ENCODE peak calls at places on chromosomes 1 and 21, in five cellular contexts. C, B, K, O and T are unnamed samples.

GRCh38 chr1:221765527-221765926 is 23.6 kb upstream of the DUSP10 start:
- ATAC-seq in C (no peak), B (no peak), K (no peak), O (no peak), T (no peak)

GRCh38 chr21:46627726-46628125 is 7.7 kb upstream of the PRMT2 start:
- ATAC-seq in C (no peak), B (no peak), K (no peak), O (no peak), T (no peak)

GRCh38 chr1:23524716-23525401 is 6.2 kb downstream of the E2F2 start:
- ATAC-seq in C (peak), B (no peak), K (peak), O (no peak), T (no peak)

GRCh38 chr1:167428418-167428817 is 89.9 kb downstream of the CD247 start:
- ATAC-seq in C (no peak), B (no peak), K (no peak), O (no peak), T (no peak)

GRCh38 chr21:32705139-32705538 is 22.7 kb downstream of the SYNJ1 start:
- ATAC-seq in C (no peak), B (no peak), K (no peak), O (no peak), T (no peak)

GRCh38 chr1:51240096-51240495 is 4.0 kb downstream of the RNF11 start:
- ATAC-seq in C (no peak), B (no peak), K (no peak), O (peak), T (no peak)

GRCh38 chr21:36966846-36967657 is 583 bp upstream of the HLCS start:
- ATAC-seq in C (peak), B (peak), K (no peak), O (peak), T (peak)

GRCh38 chr1:50880373-50880772 is 79.7 kb downstream of the FAF1 start:
- ATAC-seq in C (no peak), B (peak), K (no peak), O (no peak), T (no peak)

GRCh38 chr1:185388346-185388745 is 71.3 kb upstream of the IVNS1ABP start:
- ATAC-seq in C (no peak), B (no peak), K (no peak), O (no peak), T (no peak)

GRCh38 chr1:83632906-83633305 is 366.0 kb downstream of the TTLL7 start:
- ATAC-seq in C (no peak), B (no peak), K (no peak), O (no peak), T (no peak)

GRCh38 chr1:207027221-207027777 is 5.3 kb downstream of the C1orf116 start:
- ATAC-seq in C (peak), B (no peak), K (peak), O (no peak), T (no peak)

GRCh38 chr1:20731057-20731991 is 1.2 kb downstream of the SH2D5 start:
- ATAC-seq in C (peak), B (no peak), K (no peak), O (no peak), T (no peak)

GRCh38 chr1:31617218-31617916 is at the start of gene HCRTR1:
- ATAC-seq in C (peak), B (no peak), K (peak), O (no peak), T (no peak)

GRCh38 chr1:151537112-151537511 is 3.0 kb upstream of the TUFT1 start:
- ATAC-seq in C (no peak), B (no peak), K (no peak), O (no peak), T (no peak)

GRCh38 chr1:196462101-196462500 is 146.1 kb downstream of the KCNT2 start:
- ATAC-seq in C (no peak), B (no peak), K (no peak), O (no peak), T (no peak)

GRCh38 chr1:111302374-111302773 is 11.7 kb downstream of the CHIA start:
- ATAC-seq in C (no peak), B (no peak), K (no peak), O (no peak), T (no peak)

GRCh38 chr1:185054365-185055060 is 9.2 kb downstream of the RNF2 start:
- ATAC-seq in C (no peak), B (no peak), K (no peak), O (no peak), T (no peak)

GRCh38 chr1:85289848-85290335 is 13.5 kb upstream of the BCL10 start:
- ATAC-seq in C (no peak), B (no peak), K (no peak), O (no peak), T (no peak)

GRCh38 chr1:155529929-155530328 is 32.7 kb downstream of the ASH1L start:
- ATAC-seq in C (no peak), B (no peak), K (no peak), O (no peak), T (no peak)

GRCh38 chr1:39128959-39129358 is 75.5 kb upstream of the MACF1 start:
- ATAC-seq in C (peak), B (peak), K (peak), O (no peak), T (no peak)

GRCh38 chr1:33860671-33861070 is 3.2 kb upstream of the HMGB4 start:
- ATAC-seq in C (no peak), B (no peak), K (no peak), O (no peak), T (no peak)

GRCh38 chr1:218664385-218665170 is 319.4 kb downstream of the TGFB2 start:
- ATAC-seq in C (no peak), B (no peak), K (no peak), O (no peak), T (no peak)

GRCh38 chr1:226891846-226892533 is 21.6 kb downstream of the PSEN2 start:
- ATAC-seq in C (peak), B (no peak), K (peak), O (peak), T (no peak)

GRCh38 chr1:156471496-156472490 is 28.8 kb downstream of the MEF2D start:
- ATAC-seq in C (peak), B (peak), K (peak), O (peak), T (no peak)

GRCh38 chr1:247210062-247210385 is 38.2 kb upstream of the ZNF124 start:
- ATAC-seq in C (peak), B (peak), K (no peak), O (no peak), T (peak)

GRCh38 chr1:53688703-53689102 is 50.3 kb downstream of the GLIS1 start:
- ATAC-seq in C (no peak), B (no peak), K (no peak), O (no peak), T (no peak)

GRCh38 chr1:214660900-214661299 is 57.9 kb downstream of the CENPF start:
- ATAC-seq in C (no peak), B (peak), K (peak), O (peak), T (peak)

GRCh38 chr21:45228171-45228641 is 59.5 kb downstream of the POFUT2 start:
- ATAC-seq in C (peak), B (peak), K (peak), O (no peak), T (peak)

GRCh38 chr21:34889537-34890257 is 159.4 kb downstream of the RUNX1 start:
- ATAC-seq in C (peak), B (peak), K (peak), O (peak), T (peak)

GRCh38 chr1:58158465-58159423 is 387.8 kb downstream of the OMA1 start:
- ATAC-seq in C (no peak), B (no peak), K (no peak), O (no peak), T (no peak)
- TF ChIP-seq CTCF in C (no peak), B (no peak), K (no peak), O (no peak), T (no peak)

DNA sequence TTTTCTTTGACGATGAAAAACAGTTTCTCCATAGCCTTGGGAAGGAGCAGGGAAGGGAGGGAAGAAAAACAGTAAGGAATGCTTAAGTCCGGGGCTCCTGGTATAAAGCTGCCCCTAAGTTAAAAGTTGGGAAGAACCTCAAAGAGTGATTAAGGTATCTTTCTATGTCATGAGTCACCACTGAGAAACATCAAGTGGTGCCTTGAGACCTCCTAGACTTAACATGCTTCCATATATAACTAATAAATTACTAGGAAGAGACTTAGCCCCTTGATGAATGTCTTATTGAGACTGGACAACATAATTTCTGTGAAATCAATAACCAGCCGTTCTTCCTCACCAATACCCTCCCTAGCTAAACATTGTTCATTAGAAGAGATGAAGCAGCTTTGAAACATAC is 121.8 kb upstream of the SLC44A3 start:
- ATAC-seq in C (no peak), B (no peak), K (no peak), O (no peak), T (no peak)
- H3K27ac ChIP-seq in C (no peak), B (no peak), K (no peak), O (no peak), T (no peak)

GRCh38 chr1:14599787-14600186 is 1.3 kb downstream of the KAZN start:
- ATAC-seq in C (no peak), B (no peak), K (no peak), O (no peak), T (no peak)
- H3K4me3 ChIP-seq in C (peak), B (peak), K (peak), O (no peak), T (peak)

GRCh38 chr1:15323351-15323988 is 76.4 kb downstream of the FHAD1 start:
- ATAC-seq in C (peak), B (peak), K (peak), O (peak), T (peak)

GRCh38 chr1:15323989-15324866 is 77.2 kb downstream of the FHAD1 start:
- ATAC-seq in C (peak), B (no peak), K (no peak), O (no peak), T (no peak)

GRCh38 chr1:15326691-15327530 is 79.9 kb downstream of the FHAD1 start:
- ATAC-seq in C (peak), B (peak), K (peak), O (no peak), T (no peak)

GRCh38 chr1:15324867-15325335 is 77.9 kb downstream of the FHAD1 start:
- ATAC-seq in C (no peak), B (no peak), K (no peak), O (no peak), T (no peak)

DNA sequence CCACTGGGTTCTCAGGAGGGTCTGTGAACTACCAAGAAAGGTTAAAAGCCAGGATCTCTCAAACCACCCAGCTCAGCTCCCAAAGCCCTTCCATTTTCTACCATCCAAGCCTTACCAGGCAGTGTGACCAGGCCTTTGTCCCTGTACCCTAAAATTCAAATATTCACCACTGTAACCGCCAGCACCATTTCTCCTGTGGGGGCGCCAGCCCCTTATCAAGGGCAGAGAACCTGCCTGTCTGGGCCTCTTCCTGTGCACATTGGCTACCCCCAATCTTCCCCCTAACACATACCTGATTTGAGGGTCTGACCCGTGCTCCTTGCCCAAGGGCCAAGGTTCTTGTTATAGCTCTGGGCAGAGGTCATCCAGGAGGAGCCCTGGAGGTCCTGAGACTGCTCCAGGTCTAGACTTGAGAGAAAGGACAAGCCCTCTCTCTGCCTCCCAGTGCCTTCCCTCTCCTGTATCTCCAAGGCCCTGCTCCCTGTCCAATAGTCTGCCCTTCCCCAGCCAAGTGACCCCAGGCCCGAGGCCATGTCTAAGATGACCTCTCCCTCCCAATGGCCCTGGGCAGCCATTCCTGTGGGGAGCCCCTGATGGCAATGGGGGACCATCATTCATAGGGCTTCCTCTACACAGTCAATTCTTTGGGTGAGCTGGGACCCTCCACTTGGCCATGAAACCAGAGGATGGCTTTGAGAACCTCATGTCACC is 78.5 kb downstream of the FHAD1 start:
- ATAC-seq in C (no peak), B (no peak), K (no peak), O (no peak), T (no peak)
- TF ChIP-seq CTCF in C (no peak), B (no peak), K (no peak), O (no peak), T (no peak)

DNA sequence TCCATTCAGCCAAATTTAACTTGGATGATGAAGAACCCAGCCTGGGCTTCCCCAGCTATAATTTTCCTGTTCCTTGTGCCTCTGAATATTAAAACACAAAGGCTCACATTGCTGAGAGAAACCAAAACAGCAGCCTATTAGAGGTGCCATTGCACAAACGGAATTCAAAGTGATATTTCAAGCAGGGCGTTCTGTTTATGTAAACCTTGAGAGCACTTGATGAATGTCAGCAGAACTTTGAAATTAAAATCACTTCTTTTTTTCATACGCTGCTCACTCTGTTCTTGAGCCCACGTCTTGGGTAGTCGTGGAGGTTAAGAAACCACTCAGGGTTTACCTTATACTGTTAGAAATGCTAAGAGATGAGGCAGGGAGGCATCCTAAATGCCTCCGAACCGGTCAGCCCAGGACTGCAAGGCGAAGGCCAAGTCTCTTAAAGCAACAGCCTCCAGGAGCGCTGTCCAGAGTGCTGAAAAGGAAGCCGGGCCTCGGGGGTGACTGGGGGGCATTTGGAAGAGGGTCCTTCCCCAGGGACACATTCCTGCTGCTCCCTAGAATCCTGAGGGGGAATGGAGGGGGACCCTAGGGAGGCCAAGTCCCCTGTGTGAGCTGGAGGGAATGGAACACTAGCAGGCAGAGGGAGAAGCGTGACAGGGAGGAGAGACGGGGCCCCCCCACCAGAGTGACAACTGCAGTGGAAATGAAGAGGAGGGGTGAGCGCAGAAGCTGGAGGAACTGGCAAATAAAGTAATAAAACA is 154.8 kb upstream of the VAMP3 start:
- ATAC-seq in C (peak), B (peak), K (peak), O (peak), T (no peak)
- H3K27ac ChIP-seq in C (no peak), B (no peak), K (no peak), O (no peak), T (no peak)

DNA sequence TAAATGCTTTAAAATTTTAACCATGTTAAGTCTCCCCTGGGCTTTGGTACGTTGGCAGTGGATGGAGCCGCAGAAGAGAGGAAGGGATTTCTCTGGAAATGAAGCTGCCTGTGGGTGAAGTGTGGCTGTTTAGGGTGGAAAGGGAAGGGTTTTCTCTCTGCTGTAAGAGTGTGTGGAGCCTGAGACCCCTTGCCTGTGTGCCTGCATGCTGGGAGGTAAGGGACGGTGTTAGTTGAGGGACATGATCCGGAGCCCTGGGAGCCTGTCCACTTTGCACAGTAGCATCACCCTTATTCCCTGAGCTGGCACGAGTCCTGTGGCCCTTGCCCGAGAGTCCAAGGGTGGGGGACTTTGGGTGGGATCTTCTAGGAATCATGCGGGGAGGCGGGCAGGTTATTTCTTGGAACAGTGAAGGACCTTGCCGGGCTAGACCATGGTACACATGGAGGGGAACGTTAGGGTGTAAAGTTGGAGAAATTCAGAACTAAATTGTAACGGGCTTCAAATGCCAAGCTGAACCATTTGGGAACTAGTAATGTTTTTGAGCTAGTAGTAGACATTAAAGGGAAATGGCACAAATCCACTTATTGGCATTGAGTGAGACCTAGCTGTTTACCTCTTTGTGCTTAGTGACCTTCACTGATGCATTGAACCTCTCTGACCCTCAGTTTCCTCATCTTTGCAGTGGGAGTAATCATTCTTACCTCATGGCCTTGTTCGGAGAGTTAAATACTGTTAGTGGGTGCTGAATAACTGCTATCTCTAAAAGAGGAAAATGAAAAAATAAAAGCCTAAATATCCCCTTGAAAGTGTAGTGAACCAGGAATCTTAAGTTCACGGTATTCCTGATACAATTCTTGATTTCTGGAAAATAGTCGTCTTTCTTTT is 3.5 kb downstream of the GALNT2 start:
- ATAC-seq in C (no peak), B (no peak), K (no peak), O (peak), T (no peak)
- H3K4me3 ChIP-seq in C (no peak), B (peak), K (no peak), O (peak), T (peak)

DNA sequence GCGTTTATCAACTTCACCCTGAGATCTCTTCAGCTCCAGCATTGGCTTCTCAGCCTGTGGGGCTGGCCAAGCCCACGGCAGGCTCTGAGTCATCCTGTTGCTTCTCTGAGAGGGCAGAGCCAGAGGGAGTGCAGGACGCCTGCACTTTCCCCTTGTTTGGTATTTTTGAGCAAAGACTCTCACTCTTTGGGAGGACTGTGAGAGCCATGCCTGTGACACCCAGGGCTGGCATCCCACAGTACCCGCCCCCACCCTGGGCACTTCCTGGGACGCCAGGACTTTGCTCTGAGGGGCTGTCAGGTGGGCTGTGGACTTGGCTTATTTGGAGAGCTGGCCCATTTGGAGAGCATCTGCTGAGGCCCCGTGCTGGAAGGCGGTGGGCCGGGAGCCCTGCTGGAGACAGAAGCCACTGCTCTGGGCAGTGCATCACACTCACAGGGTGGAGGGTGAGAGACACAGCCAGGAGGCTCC is 37.4 kb downstream of the VANGL1 start:
- ATAC-seq in C (peak), B (peak), K (peak), O (no peak), T (peak)
- TF ChIP-seq CTCF in C (no peak), B (no peak), K (no peak), O (no peak), T (no peak)

DNA sequence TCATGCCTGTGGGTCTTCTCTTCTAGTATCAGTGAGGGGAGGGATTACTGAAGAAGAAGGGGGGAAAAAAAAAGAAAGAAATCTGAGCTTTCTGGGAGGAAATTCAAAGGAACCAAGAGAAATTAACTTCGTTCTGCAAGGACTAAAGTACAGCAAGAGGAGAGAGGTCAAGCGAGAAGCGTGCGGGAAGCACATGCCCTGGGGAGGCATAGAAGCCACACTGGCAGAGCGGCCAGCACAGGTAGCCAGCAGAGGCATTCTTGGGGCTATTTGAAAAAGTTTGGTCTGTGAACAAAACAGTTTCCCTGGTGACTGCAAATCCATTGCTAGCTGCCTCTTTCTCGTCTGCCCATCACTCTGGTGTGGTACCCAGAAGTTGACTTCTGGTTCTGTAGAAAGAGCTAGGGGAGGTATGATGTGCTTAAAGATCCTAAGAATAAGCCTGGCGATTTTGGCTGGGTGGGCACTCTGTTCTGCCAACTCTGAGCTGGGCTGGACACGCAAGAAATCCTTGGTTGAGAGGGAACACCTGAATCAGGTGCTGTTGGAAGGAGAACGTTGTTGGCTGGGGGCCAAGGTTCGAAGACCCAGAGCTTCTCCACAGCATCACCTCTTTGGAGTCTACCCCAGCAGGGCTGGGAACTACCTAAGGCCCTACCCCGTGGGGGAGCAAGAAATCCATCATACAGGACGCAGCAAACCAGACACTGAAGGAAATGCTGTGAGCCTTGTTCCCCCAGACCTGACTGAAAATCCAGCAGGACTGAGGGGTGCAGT is 93.1 kb downstream of the PAPPA2 start:
- ATAC-seq in C (no peak), B (no peak), K (no peak), O (no peak), T (no peak)
- H3K27ac ChIP-seq in C (no peak), B (no peak), K (no peak), O (no peak), T (no peak)